ENCODE peak calls at places on chromosomes 2 and 18, in seven cellular contexts. J, K, D, A, L, N and I are unnamed samples.

GRCh38 chr2:128309341-128310093 is 9.2 kb downstream of the HS6ST1 start:
- DNase-seq in A (peak), L (peak), K (peak), N (peak), J (peak), D (peak), I (peak)

GRCh38 chr2:173354073-173354600 is 535 bp upstream of the CDCA7 start:
- DNase-seq in J (no peak), N (no peak), D (no peak), L (no peak), A (peak), K (no peak), I (peak)

GRCh38 chr2:23661276-23662050 is 265.5 kb downstream of the ATAD2B start:
- DNase-seq in J (no peak), A (no peak), N (no peak), D (no peak), K (no peak), L (no peak), I (no peak)

GRCh38 chr2:181683518-181684453 is 3.5 kb upstream of the NEUROD1 start:
- DNase-seq in J (no peak), N (no peak), L (no peak), K (no peak), A (no peak), D (peak), I (no peak)

GRCh38 chr2:12170151-12170550 is 423.7 kb downstream of the LPIN1 start:
- DNase-seq in L (no peak), D (peak), K (no peak), N (no peak), J (no peak), A (no peak), I (peak)

GRCh38 chr2:47218066-47218581 is 63.0 kb upstream of the STPG4 start:
- DNase-seq in A (no peak), K (no peak), D (no peak), N (no peak), L (peak), J (no peak), I (peak)

GRCh38 chr2:60152226-60152833 is 401.1 kb downstream of the BCL11A start:
- DNase-seq in N (peak), A (no peak), L (no peak), K (no peak), J (no peak), D (no peak), I (peak)

GRCh38 chr2:227653419-227653818 is 13.2 kb upstream of the SCYGR5 start:
- DNase-seq in K (no peak), D (no peak), L (no peak), J (no peak), N (no peak), A (no peak), I (peak)

GRCh38 chr2:43121915-43122314 is 104.5 kb downstream of the ZFP36L2 start:
- DNase-seq in N (no peak), D (peak), L (no peak), A (no peak), K (no peak), J (no peak), I (no peak)

GRCh38 chr2:10432315-10433181 is 15.6 kb downstream of the ODC1 start:
- DNase-seq in L (peak), D (peak), K (no peak), A (no peak), J (no peak), N (no peak), I (no peak)

GRCh38 chr18:49137585-49137984 is 186.8 kb upstream of the SMAD7 start:
- DNase-seq in J (no peak), L (no peak), A (no peak), D (no peak), N (no peak), K (no peak), I (no peak)

GRCh38 chr2:144459937-144460336 is 60.0 kb downstream of the ZEB2 start:
- DNase-seq in D (no peak), K (no peak), J (no peak), N (peak), A (no peak), L (no peak), I (peak)

GRCh38 chr18:46054956-46055831 is 16.9 kb downstream of the PSTPIP2 start:
- DNase-seq in L (no peak), N (no peak), A (no peak), K (no peak), J (no peak), D (no peak), I (no peak)

GRCh38 chr2:50769416-50769815 is 262.5 kb downstream of the NRXN1 start:
- DNase-seq in A (peak), N (no peak), K (no peak), L (no peak), D (no peak), J (no peak), I (no peak)

GRCh38 chr2:215311625-215312394 is at the start of gene ATIC:
- DNase-seq in K (peak), J (peak), N (peak), A (peak), D (peak), L (peak), I (peak)

GRCh38 chr2:205563646-205564045 is 118.7 kb upstream of the NRP2 start:
- DNase-seq in J (no peak), K (no peak), L (no peak), N (no peak), D (peak), A (peak), I (peak)

GRCh38 chr2:168348076-168348475 is 100.7 kb upstream of the STK39 start:
- DNase-seq in J (peak), N (peak), K (no peak), D (peak), A (peak), L (peak), I (peak)

GRCh38 chr2:216665717-216666116 is 29.6 kb downstream of the IGFBP5 start:
- DNase-seq in A (peak), J (no peak), K (no peak), D (peak), L (peak), N (no peak), I (no peak)

GRCh38 chr18:68121826-68122225 is 593.1 kb downstream of the TMX3 start:
- DNase-seq in J (no peak), N (no peak), K (no peak), D (no peak), L (no peak), A (no peak), I (no peak)

GRCh38 chr2:106142683-106143082 is 51.4 kb downstream of the UXS1 start:
- DNase-seq in L (no peak), A (no peak), D (no peak), J (no peak), N (no peak), K (no peak), I (no peak)

GRCh38 chr18:3867768-3868445 is 417.9 kb downstream of the TGIF1 start:
- DNase-seq in L (no peak), J (no peak), A (no peak), N (peak), D (no peak), K (no peak), I (peak)

DNA sequence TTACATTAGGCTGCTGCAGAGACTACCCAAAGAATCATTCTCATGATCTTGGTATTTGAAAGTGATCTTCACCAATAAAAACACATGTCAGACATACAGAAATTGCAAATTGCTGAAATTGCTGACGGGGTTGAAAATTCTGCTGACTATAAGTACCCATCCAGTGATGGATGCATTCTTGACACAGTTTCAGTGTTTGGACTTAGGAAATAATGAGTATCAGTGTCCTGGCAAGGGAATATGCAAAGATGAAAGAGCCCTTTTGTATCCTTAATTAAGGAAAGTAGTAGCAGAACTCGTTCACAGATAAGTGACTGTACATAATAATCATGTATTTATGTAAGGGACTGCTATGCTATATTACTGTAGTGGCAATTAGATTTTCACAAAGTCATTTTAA is 221.1 kb upstream of the ATP5MC3 start:
- DNase-seq in D (no peak), L (no peak), J (no peak), K (no peak), N (no peak), A (no peak), I (no peak)
- H3K4me3 ChIP-seq in D (no peak), L (no peak), J (no peak), K (no peak), N (no peak), A (no peak), I (no peak)

DNA sequence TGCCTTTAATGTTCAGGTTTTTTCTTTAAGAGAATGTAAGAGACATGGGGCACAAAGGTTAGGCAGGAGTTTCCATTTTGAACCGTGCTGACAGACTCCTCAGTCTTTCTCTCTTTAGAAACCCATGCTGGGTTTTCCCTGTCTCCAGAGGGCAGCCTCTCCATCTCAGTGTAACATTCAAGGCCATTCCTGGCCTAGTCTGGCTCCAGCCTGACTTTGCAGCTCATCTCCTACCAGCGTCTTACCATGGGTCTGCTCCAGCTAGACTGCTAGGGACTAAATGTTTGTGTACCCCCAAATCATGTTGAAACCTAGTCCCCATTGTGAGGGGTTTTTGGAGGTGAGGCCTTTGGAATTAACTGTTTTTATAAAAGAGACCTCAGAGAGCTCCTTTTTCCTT is 9.8 kb upstream of the CLIP4 start:
- DNase-seq in N (no peak), K (no peak), J (no peak), L (no peak), A (no peak), D (no peak), I (no peak)
- TF ChIP-seq CTCF in N (no peak), K (no peak), J (no peak), L (no peak), A (peak), D (no peak), I (no peak)

GRCh38 chr18:58882681-58883080 is 18.0 kb downstream of the ZNF532 start:
- DNase-seq in J (no peak), K (no peak), D (no peak), N (no peak), L (no peak), A (no peak), I (peak)

GRCh38 chr18:58891753-58892152 is 27.1 kb downstream of the ZNF532 start:
- DNase-seq in K (no peak), D (no peak), J (no peak), A (no peak), L (no peak), N (peak), I (peak)

GRCh38 chr18:58884694-58885093 is 20.0 kb downstream of the ZNF532 start:
- DNase-seq in A (no peak), J (no peak), L (no peak), N (no peak), D (no peak), K (no peak), I (no peak)

GRCh38 chr18:58887613-58887963 is 22.9 kb downstream of the ZNF532 start:
- DNase-seq in K (peak), A (no peak), N (peak), J (no peak), D (no peak), L (peak), I (peak)

GRCh38 chr18:58886864-58887612 is 22.4 kb downstream of the ZNF532 start:
- DNase-seq in J (no peak), A (no peak), D (no peak), K (no peak), L (no peak), N (no peak), I (no peak)
- H3K4me3 ChIP-seq in J (no peak), A (no peak), D (no peak), K (peak), L (no peak), N (no peak), I (no peak)

DNA sequence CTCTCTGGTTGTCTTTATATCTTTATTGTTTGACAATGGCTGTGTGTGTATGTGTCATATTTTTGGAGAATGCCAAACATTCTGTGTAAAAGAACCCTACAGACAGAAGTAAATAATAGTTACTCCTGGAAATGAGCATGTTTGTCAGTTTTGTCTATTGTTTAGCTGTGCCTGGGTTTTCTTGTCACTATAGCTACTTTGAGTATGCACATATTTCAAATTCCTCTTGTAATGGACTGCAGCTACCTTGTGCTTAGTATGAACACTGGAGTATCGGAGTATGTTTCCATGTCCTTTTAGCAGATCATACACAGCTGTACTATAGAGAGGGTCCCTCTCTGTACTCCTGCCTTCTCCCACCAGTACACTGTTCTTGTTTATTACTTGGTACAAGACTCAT is 58.0 kb upstream of the DOCK10 start:
- DNase-seq in J (no peak), L (no peak), A (no peak), D (peak), N (peak), K (no peak), I (no peak)
- TF ChIP-seq CTCF in J (no peak), L (no peak), A (no peak), D (no peak), N (no peak), K (no peak), I (no peak)

DNA sequence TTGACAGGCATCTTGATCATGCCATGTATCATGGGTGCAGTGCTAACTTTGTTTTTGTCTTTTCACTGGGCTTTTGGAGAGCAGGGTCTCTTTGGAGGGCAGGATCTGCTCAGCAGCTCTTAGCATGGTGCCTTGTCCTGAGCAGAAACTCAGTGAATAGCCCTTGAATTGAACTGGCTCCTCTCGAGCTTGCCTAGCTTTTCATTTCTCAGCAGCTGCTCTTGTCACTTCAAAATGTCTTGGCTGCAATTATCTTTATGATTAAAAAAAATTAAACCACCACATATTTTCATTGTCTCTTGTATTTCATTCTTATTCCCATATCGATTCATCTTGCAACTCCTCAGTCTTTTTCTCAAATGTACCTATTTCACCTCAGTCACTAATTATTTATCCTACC is 50.5 kb downstream of the CCDC85A start:
- DNase-seq in K (no peak), A (no peak), J (no peak), N (no peak), D (no peak), L (no peak), I (no peak)
- H3K4me3 ChIP-seq in K (no peak), A (no peak), J (no peak), N (no peak), D (no peak), L (no peak), I (no peak)